ENCODE peak calls at places on chromosomes 6 and 20, in five cellular contexts. P is amniotic epithelial cell, O is iris pigment epithelial cell, J is NCI-H1105, N is HCEC 1CT. Q is an unnamed sample.

GRCh38 chr6:138590796-138591709 is 91.8 kb upstream of the NHSL1 start:
- DNase-seq in P (peak), O (peak), J (peak), N (peak), Q (peak)

GRCh38 chr6:42968783-42969182 is 8.2 kb downstream of the GNMT start:
- DNase-seq in P (no peak), O (no peak), J (no peak), N (no peak), Q (no peak)

GRCh38 chr20:57361517-57361916 is 10.5 kb downstream of the RAE1 start:
- DNase-seq in P (peak), O (peak), J (no peak), N (peak), Q (peak)

GRCh38 chr6:169220068-169220964 is 33.3 kb downstream of the THBS2 start:
- DNase-seq in P (no peak), O (no peak), J (no peak), N (no peak), Q (no peak)

GRCh38 chr6:154478021-154478651 is 32.3 kb downstream of the CNKSR3 start:
- DNase-seq in P (no peak), O (no peak), J (no peak), N (no peak), Q (no peak)

GRCh38 chr6:83860347-83860731 is 850 bp downstream of the CYB5R4 start:
- DNase-seq in P (no peak), O (no peak), J (no peak), N (no peak), Q (no peak)

GRCh38 chr20:45336530-45337366 is 11.5 kb downstream of the SDC4 start:
- DNase-seq in P (peak), O (peak), J (no peak), N (peak), Q (peak)

GRCh38 chr20:20318318-20319161 is 49.4 kb upstream of the INSM1 start:
- DNase-seq in P (no peak), O (no peak), J (no peak), N (no peak), Q (no peak)

GRCh38 chr6:1255646-1256365 is 56.1 kb upstream of the FOXQ1 start:
- DNase-seq in P (peak), O (peak), J (no peak), N (peak), Q (no peak)

GRCh38 chr6:161313940-161314509 is 40.2 kb upstream of the AGPAT4 start:
- DNase-seq in P (no peak), O (no peak), J (no peak), N (no peak), Q (no peak)

GRCh38 chr6:86685230-86685797 is 252.0 kb upstream of the HTR1E start:
- DNase-seq in P (no peak), O (no peak), J (no peak), N (no peak), Q (no peak)

GRCh38 chr6:148997863-148998262 is 251.0 kb downstream of the UST start:
- DNase-seq in P (peak), O (peak), J (no peak), N (peak), Q (peak)

GRCh38 chr6:166672146-166672545 is 45.1 kb upstream of the RPS6KA2 start:
- DNase-seq in P (no peak), O (no peak), J (no peak), N (no peak), Q (no peak)

GRCh38 chr6:3194535-3195376 is 32.7 kb downstream of the TUBB2B start:
- DNase-seq in P (peak), O (no peak), J (peak), N (no peak), Q (no peak)

GRCh38 chr6:125363010-125363359 is 61.2 kb upstream of the HDDC2 start:
- DNase-seq in P (peak), O (peak), J (no peak), N (no peak), Q (peak)

GRCh38 chr6:166806217-166806838 is 150.0 kb downstream of the RNASET2 start:
- DNase-seq in P (no peak), O (no peak), J (no peak), N (no peak), Q (no peak)

GRCh38 chr20:40606237-40606636 is 82.8 kb downstream of the MAFB start:
- DNase-seq in P (no peak), O (no peak), J (no peak), N (no peak), Q (no peak)

GRCh38 chr6:129393659-129394058 is 316.3 kb downstream of the ARHGAP18 start:
- DNase-seq in P (no peak), O (no peak), J (no peak), N (no peak), Q (no peak)

GRCh38 chr6:167795874-167796667 is 30.6 kb upstream of the AFDN start:
- DNase-seq in P (no peak), O (no peak), J (no peak), N (no peak), Q (no peak)

GRCh38 chr6:39347906-39348585 is 25.5 kb upstream of the KCNK16 start:
- DNase-seq in P (peak), O (peak), J (peak), N (peak), Q (peak)

GRCh38 chr20:13200767-13201500 is 20.1 kb upstream of the ISM1 start:
- DNase-seq in P (no peak), O (no peak), J (peak), N (no peak), Q (no peak)